ENCODE peak calls at places on chromosomes 7 and 10, in eight cellular contexts. V is neural crest cell; I is NCI-H510A treated with DMSO at 0.1 percent for 48 hours; F is NCI-H2171; S is H54; P is anterior cingulate cortex; M is mammary epithelial cell; Q is activated CD4-positive, alpha-beta T cell treated with anti-CD3 and anti-CD28 coated beads, Interleukin-2, amount 50 U/mL, for 24 hours. T is an unnamed sample.

GRCh38 chr7:55438085-55438764 is 73.1 kb downstream of the LANCL2 start:
- DNase-seq in V (no peak), I (peak; percentile 97), F (no peak), S (no peak), P (no peak), M (no peak), Q (no peak), T (no peak)

GRCh38 chr10:113576853-113577252 is 24.0 kb downstream of the HABP2 start:
- DNase-seq in V (peak; percentile 26), I (no peak), F (no peak), S (peak; percentile 20), P (no peak), M (peak; percentile 11), Q (no peak), T (no peak)

GRCh38 chr10:130013938-130014733 is 50.1 kb upstream of the EBF3 start:
- DNase-seq in V (no peak), I (no peak), F (no peak), S (no peak), P (no peak), M (no peak), Q (no peak), T (no peak)

GRCh38 chr10:452512-453504 is 236.7 kb downstream of the DIP2C start:
- DNase-seq in V (no peak), I (no peak), F (no peak), S (no peak), P (peak; percentile 51), M (no peak), Q (no peak), T (no peak)

GRCh38 chr7:41039386-41040315 is 663.2 kb downstream of the INHBA start:
- DNase-seq in V (no peak), I (no peak), F (no peak), S (no peak), P (no peak), M (no peak), Q (no peak), T (no peak)

GRCh38 chr7:157472311-157473050 is 135.7 kb downstream of the DNAJB6 start:
- DNase-seq in V (no peak), I (no peak), F (no peak), S (no peak), P (no peak), M (no peak), Q (no peak), T (no peak)

GRCh38 chr7:50335795-50336754 is 31.6 kb downstream of the IKZF1 start:
- DNase-seq in V (no peak), I (peak; percentile 13), F (no peak), S (no peak), P (no peak), M (no peak), Q (peak; percentile 60), T (peak; percentile 35)

GRCh38 chr7:47470567-47471357 is 111.1 kb downstream of the TNS3 start:
- DNase-seq in V (no peak), I (peak; percentile 58), F (no peak), S (no peak), P (no peak), M (no peak), Q (no peak), T (peak; percentile 85)

GRCh38 chr10:124032982-124033886 is 60.2 kb downstream of the CHST15 start:
- DNase-seq in V (no peak), I (no peak), F (no peak), S (peak; percentile 44), P (no peak), M (peak; percentile 26), Q (no peak), T (no peak)

GRCh38 chr10:120503695-120504094 is 46.7 kb downstream of the PLPP4 start:
- DNase-seq in V (no peak), I (no peak), F (peak; percentile 16), S (no peak), P (no peak), M (no peak), Q (no peak), T (no peak)

GRCh38 chr10:69446650-69447151 is 4.6 kb upstream of the TSPAN15 start:
- DNase-seq in V (no peak), I (peak; percentile 30), F (no peak), S (peak; percentile 64), P (no peak), M (peak; percentile 80), Q (no peak), T (peak; percentile 76)

GRCh38 chr10:60290558-60290957 is 99.1 kb downstream of the ANK3 start:
- DNase-seq in V (no peak), I (no peak), F (peak; percentile 13), S (no peak), P (no peak), M (no peak), Q (no peak), T (no peak)

GRCh38 chr10:88731296-88731695 is 25.2 kb downstream of the LIPK start:
- DNase-seq in V (no peak), I (no peak), F (no peak), S (no peak), P (no peak), M (no peak), Q (no peak), T (peak; percentile 60)

GRCh38 chr10:35058134-35058533 is 32.0 kb downstream of the CUL2 start:
- DNase-seq in V (no peak), I (no peak), F (no peak), S (peak; percentile 69), P (no peak), M (peak; percentile 73), Q (no peak), T (no peak)

GRCh38 chr7:94374721-94375120 is 20.0 kb upstream of the COL1A2 start:
- DNase-seq in V (no peak), I (no peak), F (no peak), S (no peak), P (no peak), M (no peak), Q (no peak), T (no peak)

GRCh38 chr10:6347391-6347951 is 144.7 kb downstream of the PFKFB3 start:
- DNase-seq in V (no peak), I (no peak), F (no peak), S (no peak), P (peak; percentile 10), M (no peak), Q (peak; percentile 22), T (no peak)

GRCh38 chr10:102646610-102647432 is 2.5 kb downstream of the TRIM8 start:
- DNase-seq in V (no peak), I (peak; percentile 55), F (no peak), S (no peak), P (peak; percentile 55), M (no peak), Q (peak; percentile 29), T (peak; percentile 60)

GRCh38 chr7:130303982-130304381 is 11.0 kb downstream of the CPA4 start:
- DNase-seq in V (no peak), I (no peak), F (no peak), S (no peak), P (no peak), M (no peak), Q (no peak), T (no peak)

GRCh38 chr10:77531441-77532001 is 106.1 kb downstream of the KCNMA1 start:
- DNase-seq in V (no peak), I (no peak), F (peak; percentile 11), S (peak; percentile 84), P (peak; percentile 25), M (peak; percentile 82), Q (no peak), T (no peak)

GRCh38 chr10:13759167-13759566 is 172.4 kb downstream of the PRPF18 start:
- DNase-seq in V (no peak), I (no peak), F (no peak), S (no peak), P (no peak), M (no peak), Q (no peak), T (no peak)

GRCh38 chr10:129932182-129932581 is 31.9 kb downstream of the EBF3 start:
- DNase-seq in V (no peak), I (no peak), F (no peak), S (no peak), P (no peak), M (no peak), Q (no peak), T (no peak)

GRCh38 chr10:55750458-55750857 is 610.6 kb downstream of the ZWINT start:
- DNase-seq in V (no peak), I (no peak), F (no peak), S (no peak), P (no peak), M (no peak), Q (no peak), T (no peak)

GRCh38 chr10:18607503-18607902 is 43.9 kb downstream of the NSUN6 start:
- DNase-seq in V (no peak), I (peak; percentile 62), F (peak; percentile 56), S (peak; percentile 23), P (no peak), M (peak; percentile 67), Q (no peak), T (peak; percentile 73)

GRCh38 chr7:2199956-2200583 is 32.7 kb downstream of the MAD1L1 start:
- DNase-seq in V (no peak), I (no peak), F (no peak), S (no peak), P (no peak), M (no peak), Q (no peak), T (no peak)

GRCh38 chr10:43315535-43316245 is 48.8 kb upstream of the RASGEF1A start:
- DNase-seq in V (no peak), I (no peak), F (no peak), S (no peak), P (no peak), M (no peak), Q (no peak), T (peak; percentile 96)

GRCh38 chr7:36299882-36300341 is 89.8 kb upstream of the ANLN start:
- DNase-seq in V (no peak), I (no peak), F (no peak), S (no peak), P (no peak), M (no peak), Q (no peak), T (no peak)

GRCh38 chr7:112133328-112133727 is 72.9 kb downstream of the DOCK4 start:
- DNase-seq in V (no peak), I (no peak), F (no peak), S (no peak), P (no peak), M (no peak), Q (no peak), T (no peak)

GRCh38 chr10:100508691-100509150 is 10.9 kb downstream of the SEC31B start:
- DNase-seq in V (peak; percentile 31), I (peak; percentile 45), F (peak; percentile 6), S (peak; percentile 58), P (no peak), M (peak; percentile 47), Q (no peak), T (peak; percentile 64)

GRCh38 chr10:44049301-44050015 is 335.4 kb downstream of the CXCL12 start:
- DNase-seq in V (no peak), I (no peak), F (no peak), S (no peak), P (no peak), M (no peak), Q (no peak), T (no peak)

GRCh38 chr10:101284171-101285092 is 55.2 kb upstream of the LBX1 start:
- DNase-seq in V (no peak), I (peak; percentile 58), F (peak; percentile 12), S (no peak), P (no peak), M (no peak), Q (no peak), T (no peak)

GRCh38 chr10:26215534-26215922 is 1.0 kb upstream of the GAD2 start:
- DNase-seq in V (no peak), I (no peak), F (no peak), S (no peak), P (no peak), M (no peak), Q (no peak), T (no peak)

GRCh38 chr7:105643384-105643783 is 62.1 kb upstream of the EFCAB10 start:
- DNase-seq in V (peak; percentile 53), I (no peak), F (no peak), S (no peak), P (peak; percentile 50), M (no peak), Q (no peak), T (no peak)

GRCh38 chr10:92381543-92381954 is 90.6 kb downstream of the MARCHF5 start:
- DNase-seq in V (no peak), I (no peak), F (no peak), S (no peak), P (no peak), M (no peak), Q (no peak), T (no peak)

GRCh38 chr7:832968-833424 is 720 bp downstream of the SUN1 start:
- DNase-seq in V (no peak), I (no peak), F (no peak), S (no peak), P (no peak), M (no peak), Q (no peak), T (no peak)

T was measured in small intestine.